ENCODE peak calls at places on chromosomes 2 and 18, in six cellular contexts. U, I, F, X, Z and K are unnamed samples.

GRCh38 chr2:215727507-215728503 is 285.5 kb downstream of the MREG start:
- DNase-seq in U (no peak), I (no peak), F (no peak), X (no peak), Z (no peak), K (no peak)

GRCh38 chr2:39881494-39881893 is 102.4 kb upstream of the THUMPD2 start:
- DNase-seq in U (no peak), I (no peak), F (no peak), X (no peak), Z (no peak), K (no peak)

GRCh38 chr2:161136696-161137324 is 23.4 kb upstream of the TANK start:
- DNase-seq in U (no peak), I (no peak), F (no peak), X (peak; percentile 90), Z (peak; percentile 36), K (no peak)

GRCh38 chr2:186346216-186346615 is 139.8 kb upstream of the ZC3H15 start:
- DNase-seq in U (no peak), I (no peak), F (no peak), X (no peak), Z (no peak), K (no peak)

GRCh38 chr18:31268985-31269406 is 49.0 kb upstream of the DSG1 start:
- DNase-seq in U (no peak), I (no peak), F (no peak), X (peak; percentile 42), Z (no peak), K (no peak)

GRCh38 chr2:84970266-84970955 is 550 bp upstream of the KCMF1 start:
- DNase-seq in U (peak; percentile 58), I (peak; percentile 78), F (peak; percentile 95), X (peak; percentile 69), Z (peak; percentile 41), K (peak; percentile 37)

GRCh38 chr2:95274291-95275150 is at the start of gene PROM2:
- DNase-seq in U (peak; percentile 10), I (peak; percentile 17), F (peak; percentile 62), X (no peak), Z (no peak), K (no peak)

GRCh38 chr18:50791599-50792438 is 28.0 kb downstream of the MRO start:
- DNase-seq in U (no peak), I (no peak), F (no peak), X (no peak), Z (no peak), K (no peak)

GRCh38 chr18:14917311-14917710 is 169.3 kb downstream of the ANKRD30B start:
- DNase-seq in U (no peak), I (no peak), F (no peak), X (no peak), Z (no peak), K (no peak)

GRCh38 chr2:107757223-107757622 is 69.5 kb upstream of the RGPD4 start:
- DNase-seq in U (no peak), I (no peak), F (no peak), X (no peak), Z (no peak), K (no peak)

GRCh38 chr2:12852135-12852534 is 135.4 kb downstream of the TRIB2 start:
- DNase-seq in U (no peak), I (no peak), F (no peak), X (no peak), Z (no peak), K (no peak)

GRCh38 chr2:165857881-165858280 is 63.8 kb upstream of the GALNT3 start:
- DNase-seq in U (no peak), I (no peak), F (no peak), X (no peak), Z (no peak), K (no peak)

GRCh38 chr18:58806826-58807714 is 57.6 kb upstream of the ZNF532 start:
- DNase-seq in U (no peak), I (no peak), F (no peak), X (no peak), Z (no peak), K (no peak)

GRCh38 chr18:58807766-58808165 is 56.9 kb upstream of the ZNF532 start:
- DNase-seq in U (no peak), I (no peak), F (no peak), X (no peak), Z (no peak), K (no peak)

GRCh38 chr18:58803978-58804377 is 60.7 kb upstream of the ZNF532 start:
- DNase-seq in U (no peak), I (no peak), F (no peak), X (no peak), Z (no peak), K (no peak)

GRCh38 chr18:58802959-58803358 is 61.7 kb upstream of the ZNF532 start:
- DNase-seq in U (no peak), I (no peak), F (no peak), X (no peak), Z (no peak), K (no peak)

DNA sequence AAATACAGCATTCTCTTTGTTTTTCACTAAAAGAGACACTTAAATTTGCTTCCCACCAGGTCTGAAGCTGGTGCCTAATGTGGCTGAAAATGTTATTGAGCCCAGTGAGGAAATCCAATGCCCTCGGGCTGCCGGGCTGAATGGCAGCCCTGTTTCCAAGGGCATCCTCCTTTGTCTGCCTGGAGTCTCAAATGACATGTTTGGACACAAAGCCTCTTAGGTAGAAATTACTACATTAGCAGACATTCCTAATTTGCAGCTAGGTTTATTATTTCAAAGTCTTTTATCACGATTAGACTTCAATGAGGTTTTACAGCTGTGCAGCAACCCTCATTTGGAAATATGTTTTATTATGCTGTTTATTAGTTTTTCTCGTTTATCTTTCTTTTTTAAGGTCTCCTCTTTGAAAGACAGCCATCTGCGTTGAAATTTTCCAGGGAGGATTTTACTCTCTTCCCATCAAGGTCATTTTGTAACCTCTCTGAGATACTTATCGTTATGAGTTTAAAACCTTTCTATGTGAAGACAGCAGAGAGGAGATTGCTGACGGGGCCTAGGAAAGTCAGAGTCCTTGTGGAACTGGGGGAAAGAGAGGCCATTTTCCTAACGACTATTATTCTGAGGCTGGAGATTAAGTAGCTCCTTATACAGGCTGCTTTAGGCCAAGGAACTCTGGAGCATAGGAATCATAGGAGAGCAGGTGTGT is 59.0 kb upstream of the ZNF532 start:
- DNase-seq in U (no peak), I (no peak), F (no peak), X (no peak), Z (no peak), K (no peak)
- H3K27ac ChIP-seq in U (no peak overlapping the region), I (no peak overlapping the region), F (no peak overlapping the region), X (no peak overlapping the region), Z (no peak overlapping the region), K (no peak overlapping the region)

DNA sequence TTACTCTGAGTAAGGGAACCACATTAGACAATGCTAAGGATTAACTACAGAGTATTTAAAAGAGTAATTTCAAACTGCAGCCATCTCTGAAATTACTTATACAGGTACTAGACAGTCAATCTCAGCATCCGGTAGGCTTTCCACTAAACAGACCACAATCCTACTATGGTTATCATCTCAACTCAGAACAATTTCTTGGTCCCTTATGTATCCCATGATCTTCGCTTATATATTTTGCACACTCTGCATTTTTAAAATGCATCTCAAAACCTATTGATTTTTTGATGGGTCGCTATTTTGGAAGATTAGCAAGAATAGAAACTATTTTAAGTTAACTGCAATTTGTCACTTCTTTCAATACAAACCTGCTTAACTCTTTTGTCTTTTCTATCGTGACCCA is 1.4 kb downstream of the PPP4R1 start:
- DNase-seq in U (no peak), I (no peak), F (no peak), X (peak; percentile 21), Z (no peak), K (no peak)
- H3K27ac ChIP-seq in U (peak overlapping the region; percentile 99), I (no peak overlapping the region), F (peak overlapping the region; percentile 94), X (peak overlapping the region; percentile 86), Z (peak overlapping the region; percentile 69), K (no peak overlapping the region)

DNA sequence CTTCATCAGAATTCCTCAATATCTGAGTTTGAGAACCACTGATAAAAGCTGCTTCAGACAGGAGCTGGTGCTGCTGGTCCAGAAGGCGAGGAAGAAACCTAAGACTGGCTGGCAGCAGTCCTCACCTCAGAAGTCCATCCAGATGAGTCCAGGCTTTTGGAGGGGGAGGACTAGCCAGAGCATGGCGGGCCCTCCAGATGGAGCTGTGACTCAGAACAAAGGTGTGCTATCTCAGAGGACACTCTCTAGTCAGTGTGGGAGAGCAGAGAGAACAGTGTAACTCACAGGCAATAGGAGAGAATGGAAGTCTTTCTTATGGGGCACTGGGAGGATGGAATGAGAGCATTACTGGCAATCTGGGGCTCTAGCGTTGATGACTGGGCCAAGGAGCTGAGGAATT is 191.4 kb downstream of the NYAP2 start:
- DNase-seq in U (no peak), I (no peak), F (no peak), X (no peak), Z (no peak), K (no peak)
- H3K27ac ChIP-seq in U (no peak overlapping the region), I (no peak overlapping the region), F (no peak overlapping the region), X (no peak overlapping the region), Z (no peak overlapping the region), K (no peak overlapping the region)

GRCh38 chr2:101190753-101191516 is 39.8 kb upstream of the TBC1D8 start:
- DNase-seq in U (no peak), I (no peak), F (no peak), X (no peak), Z (no peak), K (no peak)
- H3K27ac ChIP-seq in U (no peak overlapping the region), I (no peak overlapping the region), F (no peak overlapping the region), X (no peak overlapping the region), Z (no peak overlapping the region), K (no peak overlapping the region)

GRCh38 chr2:56009758-56010534 is 86.4 kb upstream of the EFEMP1 start:
- DNase-seq in U (no peak), I (no peak), F (no peak), X (peak; percentile 81), Z (no peak), K (no peak)

GRCh38 chr2:56011624-56012023 is 88.0 kb upstream of the EFEMP1 start:
- DNase-seq in U (no peak), I (no peak), F (no peak), X (peak; percentile 84), Z (no peak), K (no peak)

GRCh38 chr2:56013475-56013874 is 89.9 kb upstream of the EFEMP1 start:
- DNase-seq in U (no peak), I (no peak), F (no peak), X (peak; percentile 86), Z (no peak), K (no peak)

GRCh38 chr2:56012216-56012615 is 88.6 kb upstream of the EFEMP1 start:
- DNase-seq in U (no peak), I (no peak), F (no peak), X (peak; percentile 72), Z (no peak), K (no peak)

GRCh38 chr2:56008661-56009411 is 85.3 kb upstream of the EFEMP1 start:
- DNase-seq in U (peak; percentile 60), I (peak; percentile 40), F (no peak), X (peak; percentile 99), Z (no peak), K (peak; percentile 67)
- H3K27ac ChIP-seq in U (no peak overlapping the region), I (no peak overlapping the region), F (no peak overlapping the region), X (peak overlapping the region; percentile 100), Z (no peak overlapping the region), K (peak overlapping the region; percentile 84)

GRCh38 chr18:47184419-47185050 is 8.4 kb upstream of the IER3IP1 start:
- DNase-seq in U (no peak), I (no peak), F (no peak), X (peak; percentile 10), Z (no peak), K (no peak)
- H3K27ac ChIP-seq in U (no peak overlapping the region), I (no peak overlapping the region), F (no peak overlapping the region), X (no peak overlapping the region), Z (no peak overlapping the region), K (no peak overlapping the region)

GRCh38 chr2:25799301-25799700 is 79.0 kb downstream of the ASXL2 start:
- DNase-seq in U (no peak), I (no peak), F (no peak), X (no peak), Z (no peak), K (no peak)
- H3K27ac ChIP-seq in U (no peak overlapping the region), I (no peak overlapping the region), F (no peak overlapping the region), X (no peak overlapping the region), Z (no peak overlapping the region), K (no peak overlapping the region)